ENCODE peak calls at places on chromosomes 3 and 15, in ten cellular contexts. D is H9; Q is IMR-90; F is transverse colon; J is A549; Y is CD8-positive, alpha-beta T cell; K is coronary artery; H is PC-3; Z is AG04450; P is left lung. V is an unnamed sample.

GRCh38 chr3:131903988-131904415 is 130.8 kb downstream of the CPNE4 start:
- DNase-seq in D (no peak), Q (peak), F (no peak), J (peak), Y (no peak), K (no peak), H (peak), Z (peak), P (peak), V (no peak)

GRCh38 chr3:65439641-65440040 is 599.1 kb downstream of the MAGI1 start:
- DNase-seq in D (peak), Q (peak), F (peak), J (peak), Y (no peak), K (no peak), H (peak), Z (peak), P (peak), V (peak)

GRCh38 chr3:22627993-22628499 is 575.1 kb upstream of the UBE2E2 start:
- DNase-seq in D (no peak), Q (no peak), F (no peak), J (no peak), Y (no peak), K (no peak), H (no peak), Z (no peak), P (no peak), V (no peak)

GRCh38 chr15:42092666-42093445 is 1.5 kb downstream of the PLA2G4D start:
- DNase-seq in D (peak), Q (no peak), F (no peak), J (no peak), Y (no peak), K (no peak), H (no peak), Z (no peak), P (no peak), V (no peak)

GRCh38 chr3:196108075-196108743 is 26.3 kb upstream of the TFRC start:
- DNase-seq in D (peak), Q (no peak), F (no peak), J (no peak), Y (no peak), K (no peak), H (peak), Z (no peak), P (no peak), V (no peak)

GRCh38 chr3:33883538-33884203 is 85.2 kb downstream of the PDCD6IP start:
- DNase-seq in D (no peak), Q (peak), F (no peak), J (peak), Y (peak), K (no peak), H (peak), Z (no peak), P (no peak), V (peak)

GRCh38 chr3:132090921-132091320 is 56.1 kb upstream of the CPNE4 start:
- DNase-seq in D (no peak), Q (peak), F (no peak), J (no peak), Y (no peak), K (no peak), H (peak), Z (no peak), P (no peak), V (no peak)

GRCh38 chr3:9932843-9933560 is 632 bp upstream of the CRELD1 start:
- DNase-seq in D (peak), Q (peak), F (peak), J (peak), Y (peak), K (peak), H (peak), Z (no peak), P (peak), V (peak)

GRCh38 chr15:92051726-92052125 is 198.2 kb downstream of the SLCO3A1 start:
- DNase-seq in D (no peak), Q (no peak), F (no peak), J (no peak), Y (no peak), K (no peak), H (no peak), Z (no peak), P (no peak), V (no peak)

GRCh38 chr3:122915300-122916055 is 112.1 kb downstream of the SEMA5B start:
- DNase-seq in D (no peak), Q (no peak), F (no peak), J (no peak), Y (no peak), K (peak), H (no peak), Z (no peak), P (no peak), V (no peak)

GRCh38 chr3:175193815-175194518 is 334.8 kb downstream of the NAALADL2 start:
- DNase-seq in D (no peak), Q (peak), F (no peak), J (no peak), Y (no peak), K (no peak), H (peak), Z (no peak), P (no peak), V (peak)

GRCh38 chr3:112333386-112334334 is 704 bp downstream of the CD200 start:
- DNase-seq in D (peak), Q (no peak), F (no peak), J (no peak), Y (no peak), K (no peak), H (no peak), Z (no peak), P (no peak), V (peak)

GRCh38 chr3:124315215-124316033 is 323.5 kb upstream of the ROPN1 start:
- DNase-seq in D (no peak), Q (peak), F (no peak), J (peak), Y (no peak), K (no peak), H (peak), Z (no peak), P (no peak), V (peak)

GRCh38 chr3:38723569-38724391 is 74.3 kb upstream of the SCN5A start:
- DNase-seq in D (no peak), Q (no peak), F (no peak), J (no peak), Y (no peak), K (no peak), H (no peak), Z (no peak), P (no peak), V (peak)

GRCh38 chr15:99424978-99425665 is 140.7 kb upstream of the MEF2A start:
- DNase-seq in D (no peak), Q (peak), F (no peak), J (no peak), Y (peak), K (peak), H (peak), Z (peak), P (peak), V (peak)

GRCh38 chr3:189551007-189551406 is 80.2 kb upstream of the TP63 start:
- DNase-seq in D (no peak), Q (no peak), F (no peak), J (no peak), Y (no peak), K (no peak), H (no peak), Z (no peak), P (no peak), V (no peak)

GRCh38 chr15:77775373-77775772 is 142.7 kb upstream of the LINGO1 start:
- DNase-seq in D (no peak), Q (no peak), F (no peak), J (no peak), Y (no peak), K (no peak), H (no peak), Z (no peak), P (no peak), V (no peak)

GRCh38 chr3:81476652-81477051 is 284.8 kb downstream of the GBE1 start:
- DNase-seq in D (no peak), Q (no peak), F (no peak), J (no peak), Y (no peak), K (no peak), H (no peak), Z (no peak), P (no peak), V (no peak)

GRCh38 chr15:101014921-101015841 is 96.0 kb downstream of the LRRK1 start:
- DNase-seq in D (peak), Q (peak), F (peak), J (peak), Y (peak), K (peak), H (peak), Z (no peak), P (peak), V (peak)

GRCh38 chr3:128385080-128385832 is 81.4 kb downstream of the DNAJB8 start:
- DNase-seq in D (no peak), Q (peak), F (peak), J (no peak), Y (no peak), K (peak), H (peak), Z (peak), P (peak), V (no peak)
- H3K27ac ChIP-seq in D (no peak), Q (no peak), F (no peak), J (no peak), Y (no peak), K (peak), H (no peak), Z (peak), P (no peak), V (no peak)

DNA sequence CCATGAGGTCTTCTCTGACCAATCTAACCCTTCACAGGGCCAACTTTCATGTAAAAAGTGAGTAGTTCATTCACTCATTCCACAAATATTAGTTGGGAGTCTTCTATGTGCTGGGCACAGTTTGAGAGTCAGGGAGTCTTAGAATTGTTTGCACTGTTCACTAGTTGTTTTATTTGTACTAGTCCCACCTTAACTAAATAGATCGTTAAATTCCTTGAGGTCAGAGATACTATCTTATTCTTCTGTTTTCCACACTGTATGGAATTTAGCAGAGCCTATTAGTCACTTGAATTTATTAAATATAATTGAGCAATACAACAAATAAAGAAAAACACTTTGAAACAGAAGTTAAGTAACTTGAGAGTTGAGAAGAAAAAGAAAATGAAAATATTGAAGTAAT is 40.8 kb upstream of the SPTSSB start:
- DNase-seq in D (no peak), Q (no peak), F (no peak), J (no peak), Y (no peak), K (no peak), H (peak), Z (no peak), P (no peak), V (no peak)
- H3K27ac ChIP-seq in D (no peak), Q (no peak), F (no peak), J (no peak), Y (no peak), K (no peak), H (peak), Z (no peak), P (no peak), V (no peak)

DNA sequence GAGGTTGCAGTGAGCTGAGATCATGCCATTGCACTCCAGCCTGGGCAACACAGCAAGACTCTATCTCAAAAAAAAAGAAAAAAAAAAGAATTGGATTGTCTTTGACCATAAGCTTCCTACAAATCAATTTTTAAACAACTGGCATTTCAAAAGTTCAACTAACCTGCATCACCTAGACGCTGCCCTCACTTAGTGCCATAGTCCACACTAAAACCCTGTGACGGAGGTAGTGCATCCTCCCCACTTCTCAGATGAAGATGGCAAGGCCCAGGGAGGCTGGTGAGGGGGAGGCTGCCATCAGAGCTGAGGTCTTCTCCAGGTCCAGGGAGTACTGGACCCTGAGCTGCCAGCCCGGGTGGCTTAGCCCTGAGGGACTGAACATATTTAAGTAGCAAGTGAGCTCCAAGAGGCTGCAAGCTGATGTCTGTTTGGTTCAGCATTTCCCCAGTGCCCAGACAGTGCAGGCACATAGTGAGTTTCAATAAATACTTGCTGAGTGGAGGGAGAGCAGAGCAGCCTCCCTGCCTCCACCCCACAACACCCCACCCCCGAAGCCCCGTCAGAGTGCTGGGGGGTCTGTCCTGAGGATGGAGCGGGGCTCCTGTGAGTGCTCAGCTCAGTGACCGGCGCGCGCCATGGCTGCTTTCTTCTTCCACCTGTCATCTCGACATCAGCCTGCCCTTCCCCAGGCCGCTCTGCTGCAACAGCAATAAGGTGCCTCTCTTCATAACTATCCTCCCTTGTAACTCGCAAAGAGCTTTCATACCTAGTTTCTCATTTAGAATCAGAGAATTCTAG is 52.8 kb downstream of the MGLL start:
- DNase-seq in D (no peak), Q (no peak), F (no peak), J (no peak), Y (no peak), K (no peak), H (no peak), Z (no peak), P (no peak), V (no peak)
- H3K27ac ChIP-seq in D (no peak), Q (peak), F (peak), J (peak), Y (no peak), K (no peak), H (peak), Z (peak), P (peak), V (peak)

GRCh38 chr3:50624634-50625033 is 7.7 kb downstream of the MAPKAPK3 start:
- DNase-seq in D (peak), Q (no peak), F (no peak), J (no peak), Y (no peak), K (no peak), H (peak), Z (no peak), P (no peak), V (no peak)

GRCh38 chr3:50625131-50625878 is 8.4 kb downstream of the MAPKAPK3 start:
- DNase-seq in D (no peak), Q (no peak), F (no peak), J (no peak), Y (no peak), K (no peak), H (no peak), Z (no peak), P (no peak), V (no peak)

GRCh38 chr3:50627407-50628051 is 10.6 kb downstream of the MAPKAPK3 start:
- DNase-seq in D (peak), Q (peak), F (no peak), J (peak), Y (no peak), K (no peak), H (peak), Z (no peak), P (peak), V (peak)

GRCh38 chr3:50626406-50626805 is 9.5 kb downstream of the MAPKAPK3 start:
- DNase-seq in D (no peak), Q (no peak), F (no peak), J (no peak), Y (no peak), K (no peak), H (no peak), Z (no peak), P (no peak), V (no peak)

GRCh38 chr3:50625879-50626182 is 8.9 kb downstream of the MAPKAPK3 start:
- DNase-seq in D (no peak), Q (no peak), F (no peak), J (no peak), Y (no peak), K (no peak), H (no peak), Z (no peak), P (no peak), V (no peak)
- H3K27ac ChIP-seq in D (no peak), Q (no peak), F (no peak), J (no peak), Y (no peak), K (no peak), H (no peak), Z (no peak), P (peak), V (no peak)

GRCh38 chr3:58173029-58173669 is 37.6 kb downstream of the DNASE1L3 start:
- DNase-seq in D (no peak), Q (no peak), F (no peak), J (no peak), Y (no peak), K (no peak), H (no peak), Z (no peak), P (no peak), V (peak)
- H3K27ac ChIP-seq in D (no peak), Q (no peak), F (peak), J (peak), Y (no peak), K (no peak), H (no peak), Z (no peak), P (peak), V (no peak)

GRCh38 chr3:184526158-184526483 is 35.5 kb upstream of the EPHB3 start:
- DNase-seq in D (no peak), Q (no peak), F (no peak), J (no peak), Y (no peak), K (no peak), H (no peak), Z (no peak), P (no peak), V (no peak)

GRCh38 chr3:184524981-184525336 is 36.6 kb upstream of the EPHB3 start:
- DNase-seq in D (no peak), Q (no peak), F (no peak), J (no peak), Y (no peak), K (no peak), H (no peak), Z (no peak), P (no peak), V (no peak)

GRCh38 chr3:184523825-184524615 is 37.6 kb upstream of the EPHB3 start:
- DNase-seq in D (peak), Q (peak), F (no peak), J (peak), Y (no peak), K (no peak), H (peak), Z (no peak), P (no peak), V (peak)

DNA sequence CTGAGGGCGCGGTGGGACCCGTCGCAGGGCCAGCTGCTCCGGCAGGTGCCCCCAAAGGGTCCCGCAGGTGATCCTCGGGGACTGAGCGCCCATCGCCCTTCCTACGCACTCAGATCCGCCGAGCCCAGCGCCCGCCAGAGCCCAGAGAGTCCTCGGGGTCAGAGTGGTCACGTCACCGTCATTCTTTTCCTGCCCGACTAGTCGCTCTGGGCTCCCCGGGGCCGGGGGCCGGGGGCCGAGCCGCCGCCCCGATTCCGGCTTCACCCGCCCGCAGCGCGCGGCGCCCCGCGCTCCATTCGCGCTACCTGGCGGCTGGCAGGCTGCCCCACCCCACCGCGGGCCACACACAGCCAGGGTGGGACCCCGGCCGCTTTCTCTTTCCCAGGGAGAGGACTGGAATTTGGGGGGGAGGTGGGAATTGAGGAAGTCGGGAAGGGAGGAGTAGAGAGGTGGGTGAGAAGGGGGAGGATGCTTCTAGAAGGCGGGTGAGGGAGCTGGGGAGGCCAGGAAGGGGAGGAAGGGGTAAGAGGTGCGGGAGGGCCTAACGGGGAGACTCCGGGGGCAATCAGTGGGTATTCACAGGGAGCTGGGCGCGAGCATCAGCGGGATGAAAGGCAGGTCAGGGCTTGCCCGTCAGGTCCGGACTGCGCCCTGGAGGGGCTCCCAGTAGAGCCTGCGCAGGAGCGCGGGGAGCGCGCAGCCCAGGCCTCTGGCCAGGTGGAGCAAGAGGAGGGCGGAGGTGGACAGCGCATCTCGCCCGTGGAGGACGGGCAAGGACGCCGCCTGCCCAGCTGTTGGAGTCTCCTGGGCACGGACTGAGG is 36.0 kb upstream of the EPHB3 start:
- DNase-seq in D (peak), Q (no peak), F (no peak), J (no peak), Y (no peak), K (no peak), H (no peak), Z (no peak), P (no peak), V (no peak)
- H3K27ac ChIP-seq in D (peak), Q (no peak), F (peak), J (no peak), Y (peak), K (peak), H (no peak), Z (no peak), P (peak), V (peak)